ENCODE peak calls at places on chromosomes 5 and 9, in eight cellular contexts. T, J, X, K, F, I, P and U are unnamed samples.

GRCh38 chr5:53161876-53162275 is 52.3 kb upstream of the MOCS2 start:
- DNase-seq in T (no peak), J (peak; percentile 40), X (peak; percentile 85), K (peak; percentile 62), F (peak; percentile 57), I (no peak), P (no peak), U (peak; percentile 43)

GRCh38 chr5:64690417-64691151 is at the start of gene SHISAL2B:
- DNase-seq in T (no peak), J (peak; percentile 23), X (peak; percentile 37), K (peak; percentile 6), F (no peak), I (no peak), P (no peak), U (no peak)

GRCh38 chr5:176798094-176798876 is 12.1 kb upstream of the UNC5A start:
- DNase-seq in T (no peak), J (no peak), X (no peak), K (no peak), F (no peak), I (no peak), P (no peak), U (no peak)

GRCh38 chr5:108681079-108681921 is 66.4 kb upstream of the FER start:
- DNase-seq in T (peak; percentile 62), J (peak; percentile 76), X (peak; percentile 91), K (peak; percentile 78), F (peak; percentile 71), I (no peak), P (no peak), U (peak; percentile 56)

GRCh38 chr5:74063821-74064598 is 438.0 kb downstream of the ARHGEF28 start:
- DNase-seq in T (peak; percentile 55), J (peak; percentile 77), X (peak; percentile 68), K (peak; percentile 78), F (peak; percentile 85), I (no peak), P (no peak), U (no peak)

GRCh38 chr5:26487553-26487952 is 550.8 kb downstream of the CDH9 start:
- DNase-seq in T (no peak), J (no peak), X (no peak), K (no peak), F (no peak), I (no peak), P (no peak), U (no peak)

GRCh38 chr5:37975531-37975930 is 135.7 kb upstream of the GDNF start:
- DNase-seq in T (no peak), J (no peak), X (no peak), K (no peak), F (peak; percentile 9), I (no peak), P (no peak), U (no peak)

GRCh38 chr5:154757647-154758406 is 2.6 kb downstream of the LARP1 start:
- DNase-seq in T (no peak), J (no peak), X (no peak), K (peak; percentile 61), F (no peak), I (no peak), P (no peak), U (no peak)

GRCh38 chr9:110650991-110651411 is 17.6 kb upstream of the MUSK start:
- DNase-seq in T (peak; percentile 64), J (peak; percentile 96), X (peak; percentile 92), K (peak; percentile 98), F (peak; percentile 92), I (no peak), P (no peak), U (peak; percentile 98)

DNA sequence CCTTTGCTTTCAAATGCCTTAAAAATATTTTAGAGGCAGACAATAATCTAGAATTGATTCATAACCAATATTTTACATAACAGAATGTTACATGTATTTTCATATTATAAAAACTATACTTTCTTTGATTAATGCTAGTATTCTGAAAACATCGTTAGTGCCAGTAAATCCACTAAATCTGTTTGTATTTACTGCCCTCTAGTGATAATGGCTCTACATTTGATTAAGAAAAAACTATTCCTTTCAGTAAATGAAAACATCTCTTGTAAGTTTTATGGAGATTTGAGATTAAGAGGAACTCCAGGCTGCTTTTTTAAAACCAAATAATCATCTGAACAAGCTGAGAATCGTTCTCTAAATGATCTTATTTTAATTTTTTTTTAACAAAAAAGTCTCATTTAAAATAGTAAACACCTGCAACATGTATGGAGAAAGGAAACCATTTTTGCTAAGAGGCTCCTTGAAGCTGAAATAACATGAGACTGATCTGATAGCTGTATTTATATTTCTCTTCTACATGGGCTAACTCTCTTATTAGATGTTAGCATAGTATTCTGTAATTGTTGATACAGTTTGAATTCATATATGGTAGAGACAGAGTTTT is 424.7 kb downstream of the RAB3C start:
- DNase-seq in T (peak; percentile 18), J (peak; percentile 50), X (peak; percentile 57), K (peak; percentile 60), F (no peak), I (no peak), P (no peak), U (peak; percentile 8)
- TF ChIP-seq CTCF in T (no peak), J (peak; percentile 38), X (peak; percentile 48), K (peak; percentile 50), F (peak; percentile 18), I (peak; percentile 31), P (peak; percentile 37), U (peak; percentile 35)

DNA sequence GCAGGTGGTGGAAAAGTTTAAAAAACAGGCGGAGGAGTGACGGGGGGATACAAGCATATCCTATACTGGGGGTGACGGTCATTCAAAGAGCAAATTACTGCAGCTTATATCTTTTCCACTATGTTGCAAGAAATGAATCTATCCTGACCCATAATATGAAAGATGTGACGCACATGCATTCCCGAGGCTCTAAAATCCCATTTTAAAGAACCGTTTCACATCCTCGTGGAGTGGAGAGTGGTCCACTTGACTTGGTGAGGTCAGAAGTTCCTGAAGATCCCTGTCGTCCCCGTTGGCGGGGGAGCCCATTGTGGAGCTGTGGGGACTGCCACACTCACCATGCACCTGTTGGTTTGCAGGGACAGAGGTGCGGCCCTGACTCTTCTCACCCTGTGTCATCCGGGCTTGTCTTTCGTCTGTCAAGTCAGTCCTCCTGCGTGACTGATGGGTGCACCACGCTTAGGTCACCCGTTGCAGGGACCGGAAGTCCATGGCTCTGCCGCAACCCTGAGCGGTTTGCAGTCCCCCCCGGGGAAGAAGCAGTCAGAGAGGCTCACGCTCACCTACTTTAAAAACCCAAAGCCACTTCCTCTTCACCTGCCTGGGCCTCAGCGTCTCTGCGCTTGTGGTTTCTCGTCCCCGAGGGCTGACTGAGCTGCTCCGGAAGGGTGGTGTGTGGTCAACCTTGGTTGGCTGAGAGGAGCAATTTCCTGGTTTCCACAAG is 53.0 kb downstream of the USP20 start:
- DNase-seq in T (no peak), J (no peak), X (no peak), K (no peak), F (no peak), I (peak; percentile 54), P (peak; percentile 62), U (no peak)
- H3K4me3 ChIP-seq in T (no peak overlapping the region), J (no peak overlapping the region), X (no peak overlapping the region), K (no peak overlapping the region), F (no peak overlapping the region), I (no peak overlapping the region), P (peak overlapping the region; percentile 2), U (no peak overlapping the region)

GRCh38 chr9:77651203-77651602 is 3.1 kb upstream of the GNA14 start:
- DNase-seq in T (no peak), J (no peak), X (no peak), K (no peak), F (no peak), I (no peak), P (no peak), U (no peak)

GRCh38 chr9:77647267-77647658 is 859 bp downstream of the GNA14 start:
- DNase-seq in T (no peak), J (no peak), X (no peak), K (no peak), F (no peak), I (no peak), P (no peak), U (no peak)

GRCh38 chr9:77647659-77648457 is at the start of gene GNA14:
- DNase-seq in T (no peak), J (peak; percentile 27), X (peak; percentile 23), K (no peak), F (no peak), I (peak; percentile 38), P (no peak), U (no peak)

GRCh38 chr9:77648458-77649108 is 461 bp upstream of the GNA14 start:
- DNase-seq in T (peak; percentile 12), J (peak; percentile 10), X (peak; percentile 24), K (no peak), F (no peak), I (peak; percentile 68), P (peak; percentile 66), U (no peak)

GRCh38 chr9:77649109-77649812 is 1.1 kb upstream of the GNA14 start:
- DNase-seq in T (no peak), J (peak; percentile 54), X (peak; percentile 68), K (peak; percentile 48), F (peak; percentile 8), I (no peak), P (no peak), U (no peak)
- TF ChIP-seq CTCF in T (peak; percentile 32), J (peak; percentile 49), X (peak; percentile 51), K (peak; percentile 54), F (peak; percentile 32), I (no peak), P (peak; percentile 19), U (peak; percentile 39)

GRCh38 chr9:133787749-133788015 is 49.5 kb upstream of the SARDH start:
- DNase-seq in T (no peak), J (peak; percentile 36), X (peak; percentile 33), K (peak; percentile 11), F (no peak), I (no peak), P (peak; percentile 63), U (no peak)

GRCh38 chr9:133788045-133788818 is 50.1 kb upstream of the SARDH start:
- DNase-seq in T (no peak), J (no peak), X (no peak), K (no peak), F (no peak), I (no peak), P (no peak), U (no peak)

GRCh38 chr9:133791069-133791468 is 52.9 kb upstream of the SARDH start:
- DNase-seq in T (no peak), J (no peak), X (no peak), K (no peak), F (no peak), I (no peak), P (no peak), U (no peak)

GRCh38 chr9:133786936-133787748 is 49.0 kb upstream of the SARDH start:
- DNase-seq in T (no peak), J (no peak), X (no peak), K (no peak), F (no peak), I (no peak), P (no peak), U (no peak)

DNA sequence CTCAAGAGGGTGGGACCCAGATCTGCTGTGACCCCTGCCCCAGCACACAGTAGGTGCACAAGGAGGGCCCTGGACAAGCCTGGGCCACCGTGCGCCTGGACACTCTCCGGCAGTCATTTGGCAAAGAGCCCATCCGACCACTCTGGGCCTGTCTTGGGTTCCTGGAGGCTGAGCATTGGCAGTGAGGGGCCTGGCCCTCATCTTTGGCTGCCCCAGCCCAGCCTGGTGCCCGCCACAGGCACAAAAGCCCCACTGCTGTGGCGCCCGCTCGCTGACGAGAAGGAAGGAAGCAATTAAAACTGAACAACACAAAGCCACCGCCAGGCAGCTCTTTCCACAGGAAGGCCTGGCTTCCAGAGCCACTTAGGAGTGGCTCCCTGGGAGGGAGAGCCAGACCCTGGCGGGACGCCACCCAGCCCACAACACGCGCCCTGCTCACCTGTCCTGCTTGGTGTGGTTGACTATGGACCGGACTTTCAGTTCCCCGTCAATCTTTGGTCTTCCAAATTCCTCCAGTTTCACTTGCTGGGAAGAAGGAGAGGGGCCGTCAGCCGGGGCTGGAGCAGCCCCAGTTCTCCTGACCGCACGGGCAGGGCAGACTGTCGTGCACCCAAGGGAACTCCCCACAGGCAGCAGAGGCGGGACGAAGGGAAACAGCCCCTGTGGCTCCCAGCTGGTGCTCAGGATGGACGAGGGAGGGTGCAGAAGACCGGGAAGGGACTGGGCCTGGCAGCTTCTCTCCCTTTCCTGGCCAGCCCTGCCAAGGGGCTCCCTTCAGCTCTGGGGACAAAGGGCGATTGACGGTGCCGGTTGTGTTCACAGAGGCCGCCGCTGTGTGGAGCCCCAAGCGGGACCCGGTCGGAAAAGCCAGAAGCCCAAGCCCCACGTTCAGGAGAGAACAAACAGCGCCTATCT is 50.9 kb upstream of the SARDH start:
- DNase-seq in T (no peak), J (no peak), X (no peak), K (no peak), F (no peak), I (no peak), P (peak; percentile 80), U (no peak)
- H3K4me3 ChIP-seq in T (no peak overlapping the region), J (no peak overlapping the region), X (no peak overlapping the region), K (no peak overlapping the region), F (no peak overlapping the region), I (no peak overlapping the region), P (no peak overlapping the region), U (no peak overlapping the region)